ENCODE peak calls at places on chromosomes 6 and 20, in six cellular contexts. L is IMR-90, D is SK-N-SH, F is H1, Y is K562, M is GM12878. E is an unnamed sample.

GRCh38 chr6:75145976-75146375 is 59.9 kb downstream of the COL12A1 start:
- DNase-seq in L (no peak), D (no peak), F (no peak), Y (peak; percentile 2), M (no peak), E (no peak)

GRCh38 chr20:1827974-1828785 is 67.0 kb upstream of the SIRPA start:
- DNase-seq in L (no peak), D (no peak), F (no peak), Y (no peak), M (no peak), E (peak; percentile 47)

GRCh38 chr20:20450461-20451027 is 82.6 kb downstream of the INSM1 start:
- DNase-seq in L (no peak), D (peak; percentile 53), F (no peak), Y (peak; percentile 7), M (no peak), E (no peak)

GRCh38 chr20:31712564-31713311 is 9.9 kb downstream of the BCL2L1 start:
- DNase-seq in L (peak; percentile 82), D (no peak), F (peak; percentile 55), Y (peak; percentile 43), M (no peak), E (peak; percentile 95)

GRCh38 chr20:1720226-1720625 is 62.6 kb upstream of the SIRPG start:
- DNase-seq in L (no peak), D (no peak), F (no peak), Y (no peak), M (no peak), E (no peak)

GRCh38 chr6:27753668-27754407 is 158.4 kb downstream of the OR2B2 start:
- DNase-seq in L (peak; percentile 76), D (peak; percentile 87), F (peak; percentile 71), Y (peak; percentile 98), M (peak; percentile 72), E (peak; percentile 70)

GRCh38 chr6:107816818-107817217 is 7.3 kb downstream of the SCML4 start:
- DNase-seq in L (no peak), D (no peak), F (peak; percentile 14), Y (no peak), M (no peak), E (no peak)

GRCh38 chr20:57598060-57598459 is 22.2 kb downstream of the ZBP1 start:
- DNase-seq in L (no peak), D (peak; percentile 39), F (no peak), Y (no peak), M (no peak), E (no peak)

GRCh38 chr6:7787137-7787575 is 61.3 kb downstream of the BMP6 start:
- DNase-seq in L (peak; percentile 74), D (no peak), F (no peak), Y (no peak), M (no peak), E (no peak)

GRCh38 chr20:63782521-63782971 is 43.0 kb downstream of the SLC2A4RG start:
- DNase-seq in L (no peak), D (no peak), F (no peak), Y (no peak), M (no peak), E (no peak)

GRCh38 chr20:34538671-34539123 is 19.8 kb upstream of the MAP1LC3A start:
- DNase-seq in L (peak; percentile 57), D (peak; percentile 77), F (peak; percentile 82), Y (peak; percentile 69), M (no peak), E (no peak)

GRCh38 chr6:149636116-149636515 is 12.4 kb downstream of the KATNA1 start:
- DNase-seq in L (peak; percentile 63), D (no peak), F (no peak), Y (no peak), M (no peak), E (peak; percentile 46)

GRCh38 chr20:34262488-34263288 is 21.5 kb downstream of the ASIP start:
- DNase-seq in L (peak; percentile 59), D (no peak), F (no peak), Y (peak; percentile 50), M (no peak), E (no peak)

GRCh38 chr6:29554764-29555163 is 4.8 kb downstream of the UBD start:
- DNase-seq in L (no peak), D (no peak), F (peak; percentile 19), Y (no peak), M (no peak), E (no peak)

GRCh38 chr6:38658768-38659167 is 19.0 kb upstream of the BTBD9 start:
- DNase-seq in L (no peak), D (no peak), F (no peak), Y (no peak), M (no peak), E (no peak)

GRCh38 chr6:47064274-47064673 is 22.1 kb upstream of the ADGRF1 start:
- DNase-seq in L (no peak), D (no peak), F (no peak), Y (no peak), M (no peak), E (no peak)

GRCh38 chr6:170420791-170421776 is 114.5 kb downstream of the FAM120B start:
- DNase-seq in L (no peak), D (no peak), F (no peak), Y (no peak), M (no peak), E (no peak)

GRCh38 chr6:52937908-52938307 is 28.4 kb upstream of the GSTA3 start:
- DNase-seq in L (no peak), D (no peak), F (no peak), Y (no peak), M (no peak), E (peak; percentile 3)

GRCh38 chr20:62733250-62733842 is 24.7 kb downstream of the NTSR1 start:
- DNase-seq in L (no peak), D (no peak), F (no peak), Y (no peak), M (no peak), E (no peak)

GRCh38 chr20:53829086-53829703 is 235.6 kb upstream of the ZNF217 start:
- DNase-seq in L (peak; percentile 97), D (no peak), F (no peak), Y (peak; percentile 65), M (no peak), E (peak; percentile 91)

GRCh38 chr20:53827292-53827995 is 233.8 kb upstream of the ZNF217 start:
- DNase-seq in L (no peak), D (no peak), F (no peak), Y (no peak), M (no peak), E (no peak)

GRCh38 chr20:53828673-53829085 is 235.0 kb upstream of the ZNF217 start:
- DNase-seq in L (peak; percentile 95), D (no peak), F (no peak), Y (peak; percentile 58), M (no peak), E (peak; percentile 60)

GRCh38 chr20:53826597-53827291 is 233.1 kb upstream of the ZNF217 start:
- DNase-seq in L (peak; percentile 18), D (no peak), F (no peak), Y (no peak), M (no peak), E (peak; percentile 72)

DNA sequence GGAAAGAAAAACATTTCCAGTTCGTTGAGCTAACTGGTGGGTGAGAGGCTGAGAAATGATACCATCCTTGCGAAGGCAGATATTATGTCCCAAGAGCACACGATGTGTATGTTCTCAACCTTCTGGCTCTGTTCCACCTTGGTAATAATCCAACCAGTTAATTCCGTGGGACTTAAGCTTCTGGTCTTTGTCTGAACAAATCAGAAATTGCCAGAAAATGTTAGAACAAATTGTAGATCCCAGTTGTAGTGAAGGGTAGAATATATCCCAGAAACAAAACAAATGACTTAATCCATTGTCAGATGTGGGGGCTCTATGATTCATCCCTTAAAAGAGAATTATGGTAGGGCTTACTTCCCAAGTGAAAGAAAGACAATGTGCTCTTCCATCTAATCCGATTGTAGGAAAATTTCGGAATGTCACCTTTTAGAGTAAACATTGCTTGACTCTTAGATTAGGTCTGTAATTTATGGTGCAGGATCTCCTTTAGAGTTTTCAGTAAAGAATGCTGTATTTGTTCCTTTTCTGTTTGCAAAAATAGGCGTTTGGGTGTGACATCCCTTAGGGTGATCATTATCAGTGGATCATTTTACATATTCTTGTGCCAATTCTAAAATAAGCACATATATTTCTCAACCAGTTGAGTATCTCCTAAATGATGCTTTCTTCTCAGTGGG is 234.5 kb upstream of the ZNF217 start:
- DNase-seq in L (peak; percentile 98), D (no peak), F (no peak), Y (no peak), M (no peak), E (no peak)
- TF ChIP-seq RFX5 in L (no peak), D (no peak), F (no peak), Y (no peak), M (no peak), E (no peak)

GRCh38 chr6:124193132-124193531 is 389.5 kb downstream of the NKAIN2 start:
- DNase-seq in L (no peak), D (no peak), F (no peak), Y (no peak), M (no peak), E (no peak)

DNA sequence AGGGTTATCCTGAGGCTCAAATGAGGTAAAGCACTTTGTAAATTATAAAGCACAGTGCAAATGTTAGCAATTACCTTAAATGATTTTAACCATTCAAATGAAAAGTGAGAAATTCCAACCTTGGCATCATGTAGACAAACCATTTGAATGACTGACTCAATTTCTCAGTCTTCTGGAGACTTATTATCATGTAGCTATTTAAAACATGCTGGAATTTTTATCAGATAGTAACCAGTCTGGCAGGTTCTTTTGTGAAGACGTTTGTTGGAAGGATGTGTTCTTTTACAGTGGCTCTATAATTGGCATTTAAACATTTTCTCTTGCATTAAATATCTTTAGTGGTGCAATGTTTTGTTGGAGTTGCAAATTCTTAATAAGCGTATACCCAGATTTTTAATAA is 386.6 kb downstream of the NKAIN2 start:
- DNase-seq in L (no peak), D (no peak), F (no peak), Y (no peak), M (no peak), E (no peak)
- TF ChIP-seq RFX5 in L (no peak), D (no peak), F (no peak), Y (no peak), M (no peak), E (no peak)

DNA sequence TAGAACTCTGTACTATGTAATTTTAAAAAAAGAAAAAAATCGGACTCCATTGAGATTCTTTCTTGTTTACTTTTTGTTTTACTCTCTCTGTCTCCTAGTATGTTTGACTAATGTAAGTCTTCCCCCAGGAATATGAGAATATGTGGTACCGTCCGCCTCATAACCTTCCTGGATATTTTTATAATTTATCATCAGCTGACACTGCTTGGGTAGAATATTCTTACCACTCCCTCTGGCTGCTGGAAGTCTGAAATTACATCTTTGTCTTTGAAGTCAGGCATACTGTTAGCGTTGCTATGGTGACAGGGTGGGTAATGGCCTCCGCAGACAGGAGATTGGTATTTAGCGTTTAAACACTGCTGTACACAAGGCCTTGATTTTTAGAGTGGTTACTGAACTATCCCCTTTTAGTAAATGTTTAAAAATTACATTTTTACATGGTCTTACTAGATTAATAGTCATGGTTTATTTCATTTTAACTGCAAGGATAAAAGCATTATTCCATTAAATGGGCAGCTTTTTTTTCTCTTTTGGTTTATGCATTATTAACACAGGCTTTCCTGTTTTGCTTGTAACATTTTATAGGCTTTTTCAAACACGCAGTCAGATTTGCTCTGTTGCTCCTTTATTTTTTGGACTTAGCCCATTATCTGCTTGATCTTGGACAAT is 176.4 kb downstream of the ARID1B start:
- DNase-seq in L (peak; percentile 99), D (peak; percentile 89), F (no peak), Y (peak; percentile 75), M (no peak), E (peak; percentile 80)
- TF ChIP-seq RFX5 in L (no peak), D (peak; percentile 91), F (no peak), Y (no peak), M (peak; percentile 45), E (no peak)

DNA sequence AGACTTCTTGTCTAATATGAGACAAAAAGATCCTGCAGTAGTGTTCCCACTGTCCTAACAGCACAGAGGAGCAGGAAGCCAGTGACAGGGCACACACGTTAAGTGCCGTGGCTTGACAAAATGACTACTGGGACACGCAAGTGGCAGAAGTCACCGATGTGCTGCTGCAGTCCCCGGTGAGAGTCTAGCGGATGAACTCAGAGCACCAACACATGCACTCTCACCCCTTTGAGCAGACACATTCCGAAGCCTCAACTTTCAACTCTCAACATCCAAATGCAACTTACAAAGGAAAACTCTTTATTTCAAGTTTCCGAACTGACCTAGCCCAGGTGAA is 894 bp downstream of the LAMA4 start:
- DNase-seq in L (no peak), D (peak; percentile 50), F (peak; percentile 49), Y (no peak), M (no peak), E (peak; percentile 5)
- TF ChIP-seq RFX5 in L (no peak), D (no peak), F (no peak), Y (no peak), M (no peak), E (no peak)

E was measured in A549.